ENCODE peak calls at places on chromosomes 5 and 9, in six cellular contexts. W is GM19239; A is naive thymus-derived CD8-positive, alpha-beta T cell; N is glutamatergic neuron; Z is HFF-Myc; C is T-helper 9 cell. S is an unnamed sample.

GRCh38 chr5:145787996-145788395 is 47.1 kb downstream of the PRELID2 start:
- DNase-seq in Z (no peak), A (no peak), W (no peak), N (no peak), C (no peak), S (no peak)

GRCh38 chr5:113871972-113872371 is 358.5 kb downstream of the YTHDC2 start:
- DNase-seq in C (no peak), Z (no peak), A (no peak), N (no peak), W (no peak), S (no peak)

GRCh38 chr5:119402555-119402954 is 46.7 kb downstream of the TNFAIP8 start:
- DNase-seq in C (no peak), Z (no peak), N (no peak), A (no peak), W (no peak), S (no peak)

GRCh38 chr9:136495401-136495800 is 12.6 kb upstream of the SEC16A start:
- DNase-seq in Z (no peak), C (no peak), A (no peak), W (no peak), N (no peak), S (no peak)

GRCh38 chr9:113511856-113512761 is 48.6 kb downstream of the RGS3 start:
- DNase-seq in N (no peak), A (peak; percentile 59), C (peak; percentile 50), W (peak; percentile 45), Z (no peak), S (peak; percentile 17)

GRCh38 chr5:172283020-172283861 is at the start of gene UBTD2:
- DNase-seq in W (peak; percentile 19), N (peak; percentile 85), C (peak; percentile 66), A (peak; percentile 66), Z (no peak), S (peak; percentile 88)

GRCh38 chr5:117318528-117318927 is 743.9 kb upstream of the SEMA6A start:
- DNase-seq in C (no peak), Z (no peak), A (no peak), W (no peak), N (no peak), S (no peak)

GRCh38 chr5:30398427-30398826 is 795.1 kb upstream of the CDH6 start:
- DNase-seq in C (no peak), W (no peak), A (no peak), Z (no peak), N (no peak), S (no peak)

GRCh38 chr9:135065151-135065550 is 22.3 kb upstream of the OLFM1 start:
- DNase-seq in C (no peak), A (no peak), W (no peak), N (no peak), Z (no peak), S (no peak)

GRCh38 chr9:128420651-128421473 is at the start of gene CERCAM:
- DNase-seq in A (peak; percentile 36), Z (no peak), N (peak; percentile 71), W (peak; percentile 83), C (peak; percentile 35), S (peak; percentile 7)

GRCh38 chr5:90783460-90784333 is 225.1 kb downstream of the ADGRV1 start:
- DNase-seq in Z (peak; percentile 26), A (peak; percentile 60), N (peak; percentile 74), C (peak; percentile 65), W (no peak), S (peak; percentile 28)

GRCh38 chr5:110115485-110115884 is 425.8 kb downstream of the MAN2A1 start:
- DNase-seq in Z (no peak), C (no peak), N (no peak), W (no peak), A (no peak), S (no peak)

S was measured in KG1.